ENCODE peak calls at places on chromosomes 16 and 17, in eight cellular contexts. J is CD8-positive, alpha-beta T cell; D is ovary; I is transverse colon; H is hepatocyte; F is substantia nigra; A is A673; O is heart left ventricle. G is an unnamed sample.

GRCh38 chr17:63824362-63824761 is 2.9 kb upstream of the PSMC5 start:
- DNase-seq in O (no peak), F (no peak), H (no peak), I (no peak), J (no peak), A (no peak), D (no peak), G (no peak)

GRCh38 chr16:27264151-27264550 is 4.4 kb downstream of the NSMCE1 start:
- DNase-seq in A (no peak), I (no peak), J (no peak), H (no peak), O (no peak), D (no peak), F (no peak), G (no peak)

GRCh38 chr17:15908378-15908777 is 36.6 kb upstream of the ADORA2B start:
- DNase-seq in I (no peak), O (no peak), A (no peak), D (no peak), H (no peak), J (no peak), F (no peak), G (no peak)

GRCh38 chr17:62180772-62181171 is 115.7 kb upstream of the MED13 start:
- DNase-seq in O (no peak), I (no peak), A (no peak), F (no peak), D (no peak), H (no peak), J (no peak), G (no peak)

GRCh38 chr17:67441052-67441738 is 64.1 kb downstream of the PITPNC1 start:
- DNase-seq in F (no peak), J (peak; percentile 80), O (no peak), A (peak; percentile 90), I (peak; percentile 40), D (no peak), H (peak; percentile 48), G (no peak)

GRCh38 chr16:80014241-80014939 is 413.9 kb upstream of the MAF start:
- DNase-seq in H (no peak), I (no peak), O (no peak), A (no peak), F (no peak), D (no peak), J (no peak), G (no peak)

GRCh38 chr16:54545890-54546476 is 259.4 kb upstream of the IRX3 start:
- DNase-seq in D (no peak), I (no peak), O (no peak), A (peak; percentile 40), H (no peak), F (no peak), J (no peak), G (no peak)

GRCh38 chr16:67760206-67760605 is 41.1 kb upstream of the GFOD2 start:
- DNase-seq in O (no peak), J (no peak), I (no peak), F (no peak), H (no peak), A (no peak), D (no peak), G (no peak)

GRCh38 chr16:20136446-20136968 is 62.8 kb upstream of the GPR139 start:
- DNase-seq in D (no peak), H (no peak), F (no peak), I (no peak), A (no peak), O (no peak), J (no peak), G (no peak)

GRCh38 chr16:3881499-3881995 is 1.0 kb upstream of the CREBBP start:
- DNase-seq in J (no peak), D (peak; percentile 53), H (peak; percentile 51), F (no peak), I (no peak), A (no peak), O (no peak), G (no peak)

GRCh38 chr17:705011-705410 is 9.6 kb downstream of the VPS53 start:
- DNase-seq in I (no peak), H (no peak), J (no peak), F (no peak), A (no peak), O (no peak), D (no peak), G (no peak)

GRCh38 chr16:56965149-56965938 is 3.6 kb downstream of the CETP start:
- DNase-seq in J (no peak), H (no peak), A (no peak), F (peak; percentile 23), I (no peak), O (no peak), D (no peak), G (no peak)

GRCh38 chr17:60090412-60090811 is 11.7 kb upstream of the HEATR6 start:
- DNase-seq in A (no peak), I (no peak), F (no peak), H (no peak), J (no peak), O (no peak), D (no peak), G (no peak)

GRCh38 chr17:60091908-60092331 is 13.2 kb upstream of the HEATR6 start:
- DNase-seq in D (no peak), F (no peak), H (no peak), I (no peak), O (no peak), A (no peak), J (no peak), G (no peak)

GRCh38 chr17:60093694-60094093 is 15.0 kb upstream of the HEATR6 start:
- DNase-seq in A (no peak), F (no peak), O (no peak), D (no peak), I (no peak), J (no peak), H (no peak), G (no peak)

GRCh38 chr17:60089097-60089844 is 10.6 kb upstream of the HEATR6 start:
- DNase-seq in F (no peak), O (no peak), J (no peak), I (no peak), A (no peak), H (no peak), D (no peak), G (no peak)

GRCh38 chr17:60091109-60091508 is 12.4 kb upstream of the HEATR6 start:
- DNase-seq in H (no peak), I (no peak), A (no peak), O (no peak), D (no peak), F (no peak), J (no peak), G (no peak)
- H3K27ac ChIP-seq in H (no peak overlapping the region), I (no peak overlapping the region), A (no peak overlapping the region), O (no peak overlapping the region), D (no peak overlapping the region), F (no peak overlapping the region), J (no peak overlapping the region), G (no peak overlapping the region)

DNA sequence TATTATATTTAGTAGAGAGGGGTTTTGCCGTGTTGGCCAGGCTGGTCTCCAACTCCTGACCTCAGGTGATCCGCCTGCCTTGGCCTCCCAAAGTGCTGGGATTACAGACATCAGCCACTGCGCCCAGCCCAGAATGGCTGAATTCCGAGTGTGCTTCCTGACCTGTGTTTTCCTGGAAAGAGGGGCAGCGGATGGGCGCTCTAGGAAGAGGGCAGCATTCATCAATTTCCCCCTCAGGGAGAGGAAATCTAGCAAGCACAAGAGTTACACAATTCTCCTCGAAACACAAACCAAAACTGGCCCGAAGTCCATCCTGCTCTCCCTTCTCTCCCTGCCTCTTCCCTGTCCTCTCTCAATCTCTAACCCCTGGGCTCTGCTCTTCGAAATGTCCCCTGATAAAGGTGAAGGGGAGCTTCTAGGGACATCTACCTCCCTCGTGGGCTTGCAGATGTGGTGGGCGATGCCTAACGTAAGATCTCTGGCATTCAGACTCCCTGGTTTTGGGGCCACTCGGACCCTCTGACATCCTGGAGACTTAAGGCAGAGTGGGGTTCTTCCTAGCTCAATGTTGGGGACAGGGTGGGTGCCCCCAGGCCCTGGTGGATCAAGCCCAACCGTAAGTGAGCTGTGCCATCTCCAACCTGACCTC is 1.0 kb downstream of the IL27 start:
- DNase-seq in J (no peak), D (no peak), A (no peak), I (no peak), O (no peak), F (no peak), H (no peak), G (no peak)
- H3K27ac ChIP-seq in J (no peak overlapping the region), D (no peak overlapping the region), A (no peak overlapping the region), I (no peak overlapping the region), O (no peak overlapping the region), F (no peak overlapping the region), H (no peak overlapping the region), G (no peak overlapping the region)

GRCh38 chr17:81509048-81509686 is 3.4 kb downstream of the ACTG1 start:
- DNase-seq in I (peak; percentile 48), A (no peak), J (no peak), H (no peak), D (no peak), F (no peak), O (no peak), G (no peak)

GRCh38 chr17:81510798-81511549 is 1.6 kb downstream of the ACTG1 start:
- DNase-seq in J (peak; percentile 47), O (peak; percentile 54), A (no peak), D (no peak), H (no peak), I (no peak), F (no peak), G (peak; percentile 70)

GRCh38 chr17:81508639-81509047 is 4.0 kb downstream of the ACTG1 start:
- DNase-seq in F (no peak), I (no peak), D (no peak), O (no peak), J (no peak), A (no peak), H (no peak), G (no peak)

GRCh38 chr17:81510524-81510797 is 2.1 kb downstream of the ACTG1 start:
- DNase-seq in F (no peak), J (no peak), O (no peak), D (no peak), I (no peak), A (no peak), H (no peak), G (no peak)

DNA sequence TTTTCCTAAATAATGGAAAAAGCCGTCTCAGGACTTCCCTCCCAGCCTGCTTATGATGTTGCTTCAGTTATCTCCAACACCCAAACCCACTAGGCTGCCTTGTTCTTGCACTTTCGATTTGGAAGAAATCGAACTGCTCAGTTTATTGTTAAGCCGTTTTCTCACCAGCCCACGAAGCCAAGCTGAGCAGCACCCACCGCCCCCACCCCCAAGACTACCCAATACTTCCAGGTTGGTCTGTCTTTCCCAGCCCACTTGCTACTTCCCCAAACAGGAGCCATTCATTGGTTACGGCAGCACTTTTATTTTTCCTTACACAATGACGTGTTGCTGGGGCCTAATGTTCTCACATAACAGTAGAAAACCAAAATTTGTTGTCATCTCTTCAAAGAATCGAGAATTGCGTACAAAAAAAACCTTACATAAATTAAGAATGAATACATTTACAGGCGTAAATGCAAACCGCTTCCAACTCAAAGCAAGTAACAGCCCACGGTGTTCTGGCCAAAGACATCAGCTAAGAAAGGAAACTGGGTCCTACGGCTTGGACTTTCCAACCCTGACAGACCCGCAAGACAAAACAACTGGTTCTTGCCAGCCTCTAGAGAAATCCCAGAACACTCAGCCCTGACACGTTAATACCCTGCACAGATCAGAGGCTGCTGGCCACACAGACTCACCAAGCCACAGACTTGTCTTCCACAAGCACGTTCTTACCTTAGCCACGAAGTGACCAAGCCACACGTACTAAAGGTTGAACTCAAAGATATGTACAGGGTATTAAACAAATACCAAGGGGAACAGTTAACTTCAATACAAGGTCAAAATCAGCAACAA is 2.7 kb downstream of the ACTG1 start:
- DNase-seq in F (no peak), O (no peak), A (no peak), J (peak; percentile 39), D (no peak), I (no peak), H (no peak), G (no peak)
- H3K27ac ChIP-seq in F (peak overlapping the region; percentile 93), O (peak overlapping the region; percentile 35), A (peak overlapping the region; percentile 35), J (peak overlapping the region; percentile 56), D (no peak overlapping the region), I (peak overlapping the region; percentile 100), H (peak overlapping the region; percentile 97), G (peak overlapping the region; percentile 100)

GRCh38 chr16:77721752-77722314 is 481 bp upstream of the NUDT7 start:
- DNase-seq in J (no peak), F (no peak), A (no peak), O (no peak), I (no peak), D (no peak), H (no peak), G (no peak)
- H3K27ac ChIP-seq in J (no peak overlapping the region), F (no peak overlapping the region), A (no peak overlapping the region), O (no peak overlapping the region), I (peak overlapping the region; percentile 45), D (no peak overlapping the region), H (peak overlapping the region; percentile 24), G (peak overlapping the region; percentile 29)

G was measured in tibial artery.